ENCODE peak calls at places on chromosomes 6 and 20, in six cellular contexts. One of them, this sample, is unnamed. For H3K4me1, the result is how much of the 10 kb centered on the place peaks cover.

GRCh38 chr6:122817766-122818165 is 28.7 kb downstream of the SMPDL3A start:
- DNase-seq in heart right ventricle: no peak
- DNase-seq in CD8-positive, alpha-beta T cell: no peak
- DNase-seq in kidney: no peak
- DNase-seq in upper lobe of right lung: no peak
- DNase-seq in adrenal gland: no peak
- DNase-seq in this sample: no peak

GRCh38 chr20:3710703-3711417 is 1.5 kb downstream of the SIGLEC1 start:
- DNase-seq in heart right ventricle: peak
- DNase-seq in CD8-positive, alpha-beta T cell: peak
- DNase-seq in kidney: peak
- DNase-seq in adrenal gland: peak
- DNase-seq in upper lobe of right lung: peak
- DNase-seq in this sample: peak

GRCh38 chr6:118859517-118860064 is 34.4 kb upstream of the ASF1A start:
- DNase-seq in kidney: no peak
- DNase-seq in upper lobe of right lung: no peak
- DNase-seq in adrenal gland: no peak
- DNase-seq in CD8-positive, alpha-beta T cell: no peak
- DNase-seq in heart right ventricle: no peak
- DNase-seq in this sample: no peak

GRCh38 chr6:134753001-134753400 is 196.9 kb downstream of the ALDH8A1 start:
- DNase-seq in CD8-positive, alpha-beta T cell: no peak
- DNase-seq in kidney: no peak
- DNase-seq in adrenal gland: no peak
- DNase-seq in upper lobe of right lung: no peak
- DNase-seq in heart right ventricle: no peak
- DNase-seq in this sample: no peak

GRCh38 chr20:52105045-52105572 is 86.5 kb downstream of the ZFP64 start:
- DNase-seq in CD8-positive, alpha-beta T cell: no peak
- DNase-seq in upper lobe of right lung: peak
- DNase-seq in heart right ventricle: no peak
- DNase-seq in kidney: peak
- DNase-seq in adrenal gland: no peak
- DNase-seq in this sample: no peak

GRCh38 chr6:141824258-141824795 is 308.4 kb upstream of the GJE1 start:
- DNase-seq in CD8-positive, alpha-beta T cell: no peak
- DNase-seq in adrenal gland: no peak
- DNase-seq in upper lobe of right lung: no peak
- DNase-seq in kidney: no peak
- DNase-seq in heart right ventricle: no peak
- DNase-seq in this sample: no peak

GRCh38 chr6:44128020-44128917 is 915 bp downstream of the TMEM63B start:
- DNase-seq in kidney: peak
- DNase-seq in CD8-positive, alpha-beta T cell: peak
- DNase-seq in adrenal gland: peak
- DNase-seq in heart right ventricle: peak
- DNase-seq in upper lobe of right lung: peak
- DNase-seq in this sample: peak

GRCh38 chr20:25090492-25091429 is 8.8 kb upstream of the VSX1 start:
- DNase-seq in kidney: peak
- DNase-seq in upper lobe of right lung: no peak
- DNase-seq in heart right ventricle: no peak
- DNase-seq in CD8-positive, alpha-beta T cell: peak
- DNase-seq in adrenal gland: no peak
- DNase-seq in this sample: peak

GRCh38 chr6:112160745-112161144 is 73.4 kb downstream of the FAM229B start:
- DNase-seq in adrenal gland: no peak
- DNase-seq in upper lobe of right lung: no peak
- DNase-seq in CD8-positive, alpha-beta T cell: no peak
- DNase-seq in heart right ventricle: no peak
- DNase-seq in kidney: no peak
- DNase-seq in this sample: no peak

GRCh38 chr20:58309607-58310290 is at the start of gene RAB22A:
- DNase-seq in adrenal gland: peak
- DNase-seq in heart right ventricle: peak
- DNase-seq in kidney: peak
- DNase-seq in upper lobe of right lung: peak
- DNase-seq in CD8-positive, alpha-beta T cell: peak
- DNase-seq in this sample: peak

GRCh38 chr6:169592558-169592957 is 109.3 kb downstream of the WDR27 start:
- DNase-seq in CD8-positive, alpha-beta T cell: no peak
- DNase-seq in kidney: no peak
- DNase-seq in adrenal gland: no peak
- DNase-seq in upper lobe of right lung: no peak
- DNase-seq in heart right ventricle: no peak
- DNase-seq in this sample: no peak

GRCh38 chr6:168161371-168161750 is 82.3 kb upstream of the FRMD1 start:
- DNase-seq in heart right ventricle: no peak
- DNase-seq in upper lobe of right lung: no peak
- DNase-seq in kidney: no peak
- DNase-seq in adrenal gland: no peak
- DNase-seq in CD8-positive, alpha-beta T cell: peak
- DNase-seq in this sample: peak

GRCh38 chr6:14727494-14728395 is 518.1 kb upstream of the JARID2 start:
- DNase-seq in kidney: no peak
- DNase-seq in heart right ventricle: no peak
- DNase-seq in adrenal gland: peak
- DNase-seq in upper lobe of right lung: no peak
- DNase-seq in CD8-positive, alpha-beta T cell: peak
- DNase-seq in this sample: peak

GRCh38 chr20:20632644-20633043 is 79.8 kb downstream of the RALGAPA2 start:
- DNase-seq in CD8-positive, alpha-beta T cell: no peak
- DNase-seq in kidney: no peak
- DNase-seq in heart right ventricle: no peak
- DNase-seq in adrenal gland: no peak
- DNase-seq in upper lobe of right lung: no peak
- DNase-seq in this sample: no peak

GRCh38 chr6:24140572-24140971 is 14.6 kb downstream of the NRSN1 start:
- DNase-seq in heart right ventricle: peak
- DNase-seq in upper lobe of right lung: no peak
- DNase-seq in kidney: no peak
- DNase-seq in adrenal gland: no peak
- DNase-seq in CD8-positive, alpha-beta T cell: no peak
- DNase-seq in this sample: no peak

GRCh38 chr20:44610313-44610965 is 28.1 kb downstream of the PKIG start:
- DNase-seq in heart right ventricle: no peak
- DNase-seq in upper lobe of right lung: peak
- DNase-seq in CD8-positive, alpha-beta T cell: no peak
- DNase-seq in adrenal gland: no peak
- DNase-seq in kidney: no peak
- DNase-seq in this sample: no peak

GRCh38 chr6:147441751-147442150 is 66.7 kb upstream of the SAMD5 start:
- DNase-seq in adrenal gland: no peak
- DNase-seq in CD8-positive, alpha-beta T cell: no peak
- DNase-seq in heart right ventricle: no peak
- DNase-seq in kidney: no peak
- DNase-seq in upper lobe of right lung: no peak
- DNase-seq in this sample: no peak

GRCh38 chr6:26329763-26330511 is 35.1 kb upstream of the BTN3A2 start:
- DNase-seq in kidney: no peak
- DNase-seq in heart right ventricle: no peak
- DNase-seq in CD8-positive, alpha-beta T cell: peak
- DNase-seq in upper lobe of right lung: no peak
- DNase-seq in adrenal gland: no peak
- DNase-seq in this sample: no peak

GRCh38 chr20:35326021-35326731 is 34.0 kb upstream of the FAM83C start:
- DNase-seq in CD8-positive, alpha-beta T cell: no peak
- DNase-seq in heart right ventricle: no peak
- DNase-seq in upper lobe of right lung: no peak
- DNase-seq in kidney: no peak
- DNase-seq in adrenal gland: peak
- DNase-seq in this sample: no peak

GRCh38 chr20:63977392-63978276 is 1.8 kb downstream of the SAMD10 start:
- DNase-seq in CD8-positive, alpha-beta T cell: peak
- DNase-seq in upper lobe of right lung: no peak
- DNase-seq in adrenal gland: peak
- DNase-seq in heart right ventricle: peak
- DNase-seq in kidney: peak
- DNase-seq in this sample: peak

DNA sequence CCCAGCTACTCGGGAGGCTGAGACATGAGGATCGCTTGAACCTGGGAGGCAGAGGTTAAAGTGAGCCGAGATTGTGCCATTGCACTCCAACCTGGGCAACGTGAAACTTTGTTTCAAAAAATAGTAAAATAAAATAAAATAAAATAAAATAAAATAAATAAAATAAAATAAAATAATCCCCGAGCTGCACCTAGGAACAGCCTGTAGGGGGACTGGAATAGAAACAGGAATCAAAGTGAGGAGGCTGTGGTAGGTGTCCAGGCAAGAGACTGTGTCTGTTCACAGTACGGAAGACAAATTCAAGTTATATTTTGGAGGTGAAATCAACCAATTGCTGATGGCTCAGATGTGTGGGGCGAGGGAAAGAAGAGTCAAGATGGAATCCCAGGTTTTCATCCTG is 86.2 kb downstream of the KCNB1 start:
- DNase-seq in upper lobe of right lung: no peak
- DNase-seq in heart right ventricle: no peak
- DNase-seq in adrenal gland: no peak
- DNase-seq in CD8-positive, alpha-beta T cell: no peak
- DNase-seq in kidney: no peak
- DNase-seq in this sample: no peak
- TF ChIP-seq CTCF in upper lobe of right lung: peak
- TF ChIP-seq CTCF in heart right ventricle: no peak
- TF ChIP-seq CTCF in adrenal gland: no peak
- TF ChIP-seq CTCF in CD8-positive, alpha-beta T cell: no peak
- TF ChIP-seq CTCF in kidney: no peak
- TF ChIP-seq CTCF in this sample: no peak

GRCh38 chr6:108673153-108673552 is 112.4 kb downstream of the FOXO3 start:
- DNase-seq in adrenal gland: no peak
- DNase-seq in CD8-positive, alpha-beta T cell: no peak
- DNase-seq in kidney: no peak
- DNase-seq in upper lobe of right lung: no peak
- DNase-seq in heart right ventricle: no peak
- DNase-seq in this sample: no peak

GRCh38 chr6:108669673-108670072 is 109.0 kb downstream of the FOXO3 start:
- DNase-seq in upper lobe of right lung: no peak
- DNase-seq in heart right ventricle: no peak
- DNase-seq in kidney: no peak
- DNase-seq in adrenal gland: no peak
- DNase-seq in CD8-positive, alpha-beta T cell: no peak
- DNase-seq in this sample: no peak

GRCh38 chr6:108671790-108672189 is 111.1 kb downstream of the FOXO3 start:
- DNase-seq in CD8-positive, alpha-beta T cell: no peak
- DNase-seq in adrenal gland: no peak
- DNase-seq in kidney: no peak
- DNase-seq in upper lobe of right lung: no peak
- DNase-seq in heart right ventricle: no peak
- DNase-seq in this sample: no peak

GRCh38 chr6:108673602-108674001 is 112.9 kb downstream of the FOXO3 start:
- DNase-seq in upper lobe of right lung: no peak
- DNase-seq in kidney: no peak
- DNase-seq in heart right ventricle: no peak
- DNase-seq in CD8-positive, alpha-beta T cell: no peak
- DNase-seq in adrenal gland: no peak
- DNase-seq in this sample: no peak

GRCh38 chr6:108671175-108671574 is 110.5 kb downstream of the FOXO3 start:
- DNase-seq in heart right ventricle: no peak
- DNase-seq in upper lobe of right lung: no peak
- DNase-seq in CD8-positive, alpha-beta T cell: no peak
- DNase-seq in kidney: no peak
- DNase-seq in adrenal gland: no peak
- DNase-seq in this sample: no peak
- H3K4me1 ChIP-seq in heart right ventricle: half or more
- H3K4me1 ChIP-seq in upper lobe of right lung: half or more
- H3K4me1 ChIP-seq in CD8-positive, alpha-beta T cell: under half
- H3K4me1 ChIP-seq in kidney: under half
- H3K4me1 ChIP-seq in adrenal gland: under half
- H3K4me1 ChIP-seq in this sample: half or more

GRCh38 chr20:23435675-23436539 is 3.6 kb upstream of the CSTL1 start:
- DNase-seq in CD8-positive, alpha-beta T cell: no peak
- DNase-seq in kidney: no peak
- DNase-seq in adrenal gland: peak
- DNase-seq in upper lobe of right lung: no peak
- DNase-seq in heart right ventricle: peak
- DNase-seq in this sample: peak
- TF ChIP-seq CTCF in CD8-positive, alpha-beta T cell: no peak
- TF ChIP-seq CTCF in kidney: no peak
- TF ChIP-seq CTCF in adrenal gland: no peak
- TF ChIP-seq CTCF in upper lobe of right lung: no peak
- TF ChIP-seq CTCF in heart right ventricle: no peak
- TF ChIP-seq CTCF in this sample: no peak

GRCh38 chr20:50552979-50553378 is 42.8 kb downstream of the PTPN1 start:
- DNase-seq in adrenal gland: no peak
- DNase-seq in heart right ventricle: no peak
- DNase-seq in kidney: no peak
- DNase-seq in CD8-positive, alpha-beta T cell: no peak
- DNase-seq in upper lobe of right lung: no peak
- DNase-seq in this sample: no peak

GRCh38 chr20:50551288-50551687 is 41.1 kb downstream of the PTPN1 start:
- DNase-seq in adrenal gland: no peak
- DNase-seq in kidney: no peak
- DNase-seq in upper lobe of right lung: no peak
- DNase-seq in heart right ventricle: no peak
- DNase-seq in CD8-positive, alpha-beta T cell: no peak
- DNase-seq in this sample: no peak

GRCh38 chr20:50547956-50548355 is 37.8 kb downstream of the PTPN1 start:
- DNase-seq in adrenal gland: no peak
- DNase-seq in kidney: no peak
- DNase-seq in heart right ventricle: no peak
- DNase-seq in upper lobe of right lung: no peak
- DNase-seq in CD8-positive, alpha-beta T cell: no peak
- DNase-seq in this sample: no peak

GRCh38 chr20:50548396-50548795 is 38.2 kb downstream of the PTPN1 start:
- DNase-seq in heart right ventricle: no peak
- DNase-seq in kidney: no peak
- DNase-seq in adrenal gland: no peak
- DNase-seq in upper lobe of right lung: no peak
- DNase-seq in CD8-positive, alpha-beta T cell: no peak
- DNase-seq in this sample: no peak

DNA sequence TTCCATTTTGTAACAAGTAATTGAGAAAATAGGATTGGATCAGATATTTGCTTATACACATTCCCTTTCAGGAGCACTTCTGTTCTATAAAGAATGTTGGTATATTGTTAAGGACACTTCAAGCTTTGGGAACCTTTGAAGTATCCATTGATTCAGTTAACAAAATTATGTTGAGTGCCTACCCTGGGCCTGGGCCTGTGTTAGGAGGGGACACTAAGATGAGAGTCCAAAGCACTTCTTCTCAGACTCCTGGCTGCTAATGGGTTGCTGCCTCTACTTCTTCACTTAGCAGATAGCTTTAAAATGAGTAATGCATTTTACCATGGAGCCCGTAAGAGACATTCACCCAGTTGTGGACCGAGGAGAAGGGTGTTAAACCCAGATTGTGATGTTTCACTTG is 40.3 kb downstream of the PTPN1 start:
- DNase-seq in adrenal gland: no peak
- DNase-seq in CD8-positive, alpha-beta T cell: no peak
- DNase-seq in heart right ventricle: no peak
- DNase-seq in upper lobe of right lung: no peak
- DNase-seq in kidney: no peak
- DNase-seq in this sample: no peak
- H3K4me1 ChIP-seq in adrenal gland: half or more
- H3K4me1 ChIP-seq in CD8-positive, alpha-beta T cell: under half
- H3K4me1 ChIP-seq in heart right ventricle: under half
- H3K4me1 ChIP-seq in upper lobe of right lung: under half
- H3K4me1 ChIP-seq in kidney: under half
- H3K4me1 ChIP-seq in this sample: under half

This sample was measured in upper lobe of left lung.